ENCODE peak calls at places on chromosomes 4 and X, in four cellular contexts. One of them, this sample, is unnamed.

GRCh38 chr4:150949943-150950342 is 65.1 kb downstream of the LRBA start:
- DNase-seq in H9: no peak
- DNase-seq in BE2C: no peak
- DNase-seq in ureter: no peak
- DNase-seq in this sample: no peak

GRCh38 chr4:123892997-123893745 is 496.6 kb downstream of the SPRY1 start:
- DNase-seq in ureter: no peak
- DNase-seq in H9: no peak
- DNase-seq in BE2C: no peak
- DNase-seq in this sample: no peak

GRCh38 chrX:30141966-30142365 is 73.4 kb upstream of the MAGEB2 start:
- DNase-seq in ureter: no peak
- DNase-seq in BE2C: no peak
- DNase-seq in H9: no peak
- DNase-seq in this sample: no peak

GRCh38 chr4:90393215-90393614 is 266.0 kb downstream of the CCSER1 start:
- DNase-seq in ureter: no peak
- DNase-seq in H9: no peak
- DNase-seq in BE2C: no peak
- DNase-seq in this sample: no peak

GRCh38 chr4:151489462-151490203 is 80.7 kb downstream of the FHIP1A start:
- DNase-seq in BE2C: peak
- DNase-seq in H9: peak
- DNase-seq in ureter: no peak
- DNase-seq in this sample: no peak

GRCh38 chr4:34720563-34720962 is 1523.8 kb downstream of the ARAP2 start:
- DNase-seq in H9: no peak
- DNase-seq in ureter: no peak
- DNase-seq in BE2C: no peak
- DNase-seq in this sample: no peak

GRCh38 chr4:8537041-8537461 is 43.1 kb upstream of the GPR78 start:
- DNase-seq in BE2C: peak
- DNase-seq in ureter: peak
- DNase-seq in H9: no peak
- DNase-seq in this sample: peak

GRCh38 chr4:8725845-8726244 is 133.3 kb downstream of the CPZ start:
- DNase-seq in ureter: peak
- DNase-seq in H9: peak
- DNase-seq in BE2C: no peak
- DNase-seq in this sample: no peak

GRCh38 chrX:114073926-114074325 is 510.0 kb upstream of the HTR2C start:
- DNase-seq in ureter: no peak
- DNase-seq in H9: no peak
- DNase-seq in BE2C: no peak
- DNase-seq in this sample: no peak

GRCh38 chrX:2262679-2263055 is 238.1 kb downstream of the DHRSX start:
- DNase-seq in BE2C: no peak
- DNase-seq in ureter: no peak
- DNase-seq in H9: peak
- DNase-seq in this sample: no peak

GRCh38 chrX:1481636-1482529 is 29.2 kb upstream of the ASMTL start:
- DNase-seq in BE2C: no peak
- DNase-seq in ureter: peak
- DNase-seq in H9: peak
- DNase-seq in this sample: peak

GRCh38 chr4:15541941-15542340 is 72.3 kb downstream of the CC2D2A start:
- DNase-seq in ureter: no peak
- DNase-seq in H9: no peak
- DNase-seq in BE2C: no peak
- DNase-seq in this sample: no peak

GRCh38 chr4:166965562-166965961 is 268.7 kb downstream of the SPOCK3 start:
- DNase-seq in H9: no peak
- DNase-seq in BE2C: no peak
- DNase-seq in ureter: no peak
- DNase-seq in this sample: no peak

GRCh38 chrX:5730561-5730960 is 498.1 kb downstream of the NLGN4X start:
- DNase-seq in BE2C: no peak
- DNase-seq in H9: no peak
- DNase-seq in ureter: no peak
- DNase-seq in this sample: no peak

GRCh38 chr4:152951348-152951747 is 15.2 kb downstream of the FHDC1 start:
- DNase-seq in BE2C: no peak
- DNase-seq in H9: no peak
- DNase-seq in ureter: no peak
- DNase-seq in this sample: no peak

GRCh38 chrX:74579597-74580209 is 34.7 kb downstream of the RLIM start:
- DNase-seq in H9: no peak
- DNase-seq in ureter: no peak
- DNase-seq in BE2C: no peak
- DNase-seq in this sample: no peak

GRCh38 chrX:76919761-76920160 is 492.3 kb downstream of the MAGEE1 start:
- DNase-seq in ureter: no peak
- DNase-seq in H9: no peak
- DNase-seq in BE2C: no peak
- DNase-seq in this sample: no peak

GRCh38 chrX:53494427-53494826 is 60.3 kb upstream of the HSD17B10 start:
- DNase-seq in H9: no peak
- DNase-seq in ureter: no peak
- DNase-seq in BE2C: peak
- DNase-seq in this sample: no peak

GRCh38 chr4:98150092-98150761 is 7.0 kb upstream of the STPG2 start:
- DNase-seq in BE2C: no peak
- DNase-seq in H9: no peak
- DNase-seq in ureter: no peak
- DNase-seq in this sample: no peak

GRCh38 chr4:98166025-98166730 is 22.9 kb upstream of the STPG2 start:
- DNase-seq in ureter: peak
- DNase-seq in BE2C: no peak
- DNase-seq in H9: no peak
- DNase-seq in this sample: no peak

GRCh38 chrX:148867596-148867995 is 367.2 kb downstream of the AFF2 start:
- DNase-seq in BE2C: no peak
- DNase-seq in ureter: no peak
- DNase-seq in H9: no peak
- DNase-seq in this sample: no peak

GRCh38 chrX:15790766-15791380 is 589 bp downstream of the ZRSR2 start:
- DNase-seq in H9: no peak
- DNase-seq in BE2C: no peak
- DNase-seq in ureter: no peak
- DNase-seq in this sample: no peak

GRCh38 chr4:157048248-157048647 is 27.7 kb upstream of the GLRB start:
- DNase-seq in BE2C: no peak
- DNase-seq in ureter: no peak
- DNase-seq in H9: no peak
- DNase-seq in this sample: no peak

This sample was measured in prostate gland.